ENCODE peak calls at places on chromosomes 16 and 17, in six cellular contexts. X, L, Q, A, E and H are unnamed samples.

GRCh38 chr17:4199818-4200402 is 56.9 kb downstream of the CYB5D2 start:
- DNase-seq in Q (peak; percentile 44), A (no peak), L (peak; percentile 80), E (no peak), X (no peak), H (peak; percentile 46)

GRCh38 chr16:82605863-82606620 is 20.7 kb upstream of the CDH13 start:
- DNase-seq in L (no peak), X (no peak), Q (peak; percentile 3), E (no peak), A (no peak), H (no peak)

GRCh38 chr16:50279142-50279865 is 13.0 kb downstream of the ADCY7 start:
- DNase-seq in X (no peak), E (no peak), L (no peak), A (no peak), Q (no peak), H (no peak)

GRCh38 chr16:50114357-50115129 is 38.6 kb upstream of the TENT4B start:
- DNase-seq in A (peak; percentile 12), L (no peak), X (no peak), E (no peak), Q (no peak), H (no peak)

GRCh38 chr17:35807371-35808144 is 1.7 kb upstream of the TAF15 start:
- DNase-seq in A (no peak), L (no peak), Q (no peak), E (no peak), X (peak; percentile 55), H (no peak)

GRCh38 chr16:67697813-67698212 is 21.3 kb downstream of the GFOD2 start:
- DNase-seq in L (no peak), X (no peak), E (no peak), A (no peak), Q (no peak), H (no peak)

GRCh38 chr17:36849871-36850348 is 87.4 kb upstream of the LHX1 start:
- DNase-seq in Q (peak; percentile 14), X (peak; percentile 61), E (no peak), L (peak; percentile 45), A (peak; percentile 67), H (no peak)

GRCh38 chr16:19555938-19556778 is 655 bp downstream of the VPS35L start:
- DNase-seq in E (peak; percentile 11), L (peak; percentile 36), A (no peak), Q (peak; percentile 14), X (peak; percentile 6), H (peak; percentile 55)

GRCh38 chr17:61403846-61404701 is 4.4 kb downstream of the TBX2 start:
- DNase-seq in X (no peak), A (no peak), Q (no peak), L (no peak), E (no peak), H (no peak)

GRCh38 chr17:21210411-21211076 is 3.4 kb downstream of the TMEM11 start:
- DNase-seq in L (no peak), E (no peak), Q (no peak), X (no peak), A (no peak), H (no peak)

GRCh38 chr17:1347681-1348318 is 52.2 kb downstream of the YWHAE start:
- DNase-seq in E (no peak), X (no peak), L (no peak), Q (no peak), A (peak; percentile 5), H (no peak)

GRCh38 chr16:47424846-47425245 is 36.0 kb downstream of the ITFG1 start:
- DNase-seq in Q (no peak), A (no peak), E (no peak), X (no peak), L (no peak), H (no peak)

GRCh38 chr17:4944554-4945175 is 3.7 kb downstream of the PFN1 start:
- DNase-seq in L (peak; percentile 15), A (no peak), E (no peak), X (no peak), Q (no peak), H (no peak)

GRCh38 chr16:54927125-54928015 is 3.3 kb upstream of the IRX5 start:
- DNase-seq in Q (peak; percentile 44), E (no peak), A (no peak), L (no peak), X (no peak), H (no peak)

GRCh38 chr17:19308398-19308797 is 54.1 kb downstream of the B9D1 start:
- DNase-seq in X (no peak), A (no peak), L (no peak), E (no peak), Q (no peak), H (no peak)

GRCh38 chr17:69084911-69085310 is 24.2 kb upstream of the ABCA9 start:
- DNase-seq in A (no peak), X (no peak), Q (peak; percentile 27), L (no peak), E (peak; percentile 22), H (peak; percentile 19)
- TF ChIP-seq CTCF in A (peak; percentile 41), X (peak; percentile 31), Q (peak; percentile 38), L (no peak), E (peak; percentile 61), H (peak; percentile 55)

GRCh38 chr16:3467920-3468319 is 24.4 kb downstream of the NAA60 start:
- DNase-seq in A (no peak), Q (no peak), L (no peak), E (no peak), X (peak; percentile 49), H (no peak)

GRCh38 chr16:3467182-3467581 is 23.7 kb downstream of the NAA60 start:
- DNase-seq in E (no peak), L (no peak), A (no peak), Q (no peak), X (no peak), H (no peak)

GRCh38 chr16:3469736-3470135 is 25.6 kb downstream of the C16orf90 start:
- DNase-seq in Q (no peak), L (no peak), E (no peak), X (no peak), A (no peak), H (no peak)

GRCh38 chr16:3470723-3471122 is 24.6 kb downstream of the C16orf90 start:
- DNase-seq in L (no peak), X (no peak), A (no peak), Q (no peak), E (no peak), H (no peak)

DNA sequence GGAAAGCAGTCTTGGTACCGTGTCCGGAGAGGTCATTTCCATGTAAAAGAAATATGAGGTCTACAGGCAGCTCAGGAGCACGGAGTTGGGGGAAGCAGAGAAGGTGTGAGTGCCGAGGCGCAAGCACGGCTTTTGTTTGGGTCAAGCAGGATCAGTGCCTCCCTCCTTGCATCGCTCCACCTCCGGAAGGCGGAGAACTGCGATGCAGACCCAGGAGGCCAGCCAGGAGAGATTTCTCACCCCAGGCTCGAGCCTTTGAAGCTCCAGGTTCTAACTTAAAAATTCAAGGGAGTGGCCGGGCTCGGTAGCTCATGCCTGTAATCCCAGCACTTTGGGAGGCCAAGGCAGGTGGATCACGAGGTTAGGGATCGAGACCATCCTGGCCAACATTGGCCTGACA is 25.0 kb downstream of the NAA60 start:
- DNase-seq in A (no peak), X (no peak), L (no peak), E (no peak), Q (no peak), H (no peak)
- TF ChIP-seq CTCF in A (no peak), X (no peak), L (no peak), E (no peak), Q (no peak), H (no peak)

GRCh38 chr17:7972131-7972785 is 30.2 kb upstream of the GUCY2D start:
- DNase-seq in Q (no peak), L (no peak), A (no peak), X (no peak), E (no peak), H (no peak)
- TF ChIP-seq CTCF in Q (peak; percentile 30), L (no peak), A (no peak), X (peak; percentile 19), E (no peak), H (peak; percentile 28)

DNA sequence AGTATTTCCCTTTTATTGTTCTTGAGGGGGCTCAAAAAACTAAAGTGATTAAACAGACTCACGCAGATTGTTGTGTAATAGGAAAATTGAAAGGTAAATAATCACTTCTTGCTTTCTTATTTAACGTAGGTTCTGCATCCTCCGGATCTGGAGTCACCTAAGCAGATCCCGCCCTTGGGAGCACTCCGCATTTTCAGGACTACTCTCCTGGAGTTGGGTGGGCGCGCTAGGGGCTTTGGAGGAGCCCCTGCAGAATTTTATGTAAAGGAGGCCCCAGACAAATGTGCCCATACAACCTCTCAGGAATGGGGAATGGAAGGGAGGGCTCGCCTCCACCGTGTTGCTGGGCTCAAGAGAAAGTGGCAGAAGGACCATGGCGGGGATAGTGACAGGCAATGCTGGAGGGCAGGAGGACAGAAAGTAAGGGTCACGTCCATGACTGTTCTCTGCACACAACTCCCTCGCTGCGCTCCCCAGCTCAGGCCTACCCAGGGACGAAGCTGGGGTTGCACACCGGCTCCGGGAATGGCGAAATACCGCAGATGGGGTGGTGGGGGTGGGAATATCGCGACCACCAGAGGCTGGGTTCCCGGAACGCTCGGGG is 8.3 kb downstream of the MT2A start:
- DNase-seq in A (no peak), L (no peak), Q (no peak), X (no peak), E (no peak), H (no peak)
- TF ChIP-seq CTCF in A (no peak), L (no peak), Q (no peak), X (no peak), E (no peak), H (no peak)

DNA sequence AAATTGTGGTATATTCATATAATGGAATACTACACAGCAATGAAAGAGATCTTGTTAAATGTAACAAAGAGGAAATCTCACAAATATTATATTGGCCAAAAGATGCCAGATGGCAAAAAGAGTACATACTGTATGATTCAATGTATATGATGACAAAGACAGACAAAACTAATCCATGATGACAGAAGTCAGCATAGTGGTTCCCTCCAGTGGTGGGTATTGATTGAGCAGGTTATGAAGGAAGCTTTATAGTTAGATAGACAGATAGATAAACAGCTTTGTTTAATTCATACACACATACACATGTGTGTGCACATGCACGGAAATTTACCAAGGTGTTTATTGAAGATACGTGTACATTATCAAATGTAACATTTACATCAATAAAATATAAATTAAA is 74.4 kb upstream of the SMIM36 start:
- DNase-seq in Q (no peak), X (no peak), A (no peak), E (no peak), L (no peak), H (no peak)
- TF ChIP-seq CTCF in Q (no peak), X (no peak), A (no peak), E (no peak), L (peak; percentile 22), H (no peak)

GRCh38 chr17:42527932-42528331 is 8.1 kb upstream of the NAGLU start:
- DNase-seq in A (no peak), X (no peak), Q (no peak), E (no peak), L (no peak), H (no peak)

GRCh38 chr17:42535400-42536047 is 517 bp upstream of the NAGLU start:
- DNase-seq in Q (no peak), X (no peak), L (no peak), E (no peak), A (no peak), H (no peak)

GRCh38 chr17:42529054-42529453 is 7.0 kb upstream of the NAGLU start:
- DNase-seq in L (no peak), Q (no peak), A (no peak), X (no peak), E (no peak), H (no peak)

GRCh38 chr17:42530952-42531454 is 5.0 kb upstream of the NAGLU start:
- DNase-seq in Q (no peak), A (no peak), E (no peak), L (no peak), X (no peak), H (no peak)

GRCh38 chr17:42531455-42532354 is 4.3 kb upstream of the NAGLU start:
- DNase-seq in X (no peak), L (peak; percentile 68), A (no peak), E (peak; percentile 42), Q (peak; percentile 76), H (peak; percentile 75)
- TF ChIP-seq CTCF in X (peak; percentile 27), L (peak; percentile 41), A (peak; percentile 36), E (peak; percentile 54), Q (peak; percentile 37), H (no peak)